ENCODE peak calls at places on chromosomes 5 and 9, in five cellular contexts. One of them, this sample, is unnamed.

GRCh38 chr9:71541436-71541835 is 226.9 kb downstream of the CEMIP2 start:
- DNase-seq in T-helper 2 cell: no peak
- DNase-seq in kidney tubule cell: no peak
- DNase-seq in HuH-7: no peak
- DNase-seq in activated effector memory CD4-positive, alpha-beta T cell treated with anti-CD3 and anti-CD28 coated beads, Interleukin-2, amount 50 U/mL, for 16 hours: no peak
- DNase-seq in this sample: no peak

GRCh38 chr5:61590473-61590872 is 258.4 kb downstream of the ZSWIM6 start:
- DNase-seq in T-helper 2 cell: no peak
- DNase-seq in activated effector memory CD4-positive, alpha-beta T cell treated with anti-CD3 and anti-CD28 coated beads, Interleukin-2, amount 50 U/mL, for 16 hours: no peak
- DNase-seq in HuH-7: no peak
- DNase-seq in kidney tubule cell: no peak
- DNase-seq in this sample: no peak

GRCh38 chr5:122375801-122376200 is 63.8 kb downstream of the SNCAIP start:
- DNase-seq in HuH-7: no peak
- DNase-seq in kidney tubule cell: no peak
- DNase-seq in activated effector memory CD4-positive, alpha-beta T cell treated with anti-CD3 and anti-CD28 coated beads, Interleukin-2, amount 50 U/mL, for 16 hours: no peak
- DNase-seq in T-helper 2 cell: no peak
- DNase-seq in this sample: no peak

GRCh38 chr5:127373858-127374491 is 83.4 kb downstream of the MEGF10 start:
- DNase-seq in T-helper 2 cell: no peak
- DNase-seq in HuH-7: no peak
- DNase-seq in kidney tubule cell: no peak
- DNase-seq in activated effector memory CD4-positive, alpha-beta T cell treated with anti-CD3 and anti-CD28 coated beads, Interleukin-2, amount 50 U/mL, for 16 hours: no peak
- DNase-seq in this sample: peak; percentile 2

GRCh38 chr9:36319806-36320205 is 61.6 kb upstream of the GNE start:
- DNase-seq in activated effector memory CD4-positive, alpha-beta T cell treated with anti-CD3 and anti-CD28 coated beads, Interleukin-2, amount 50 U/mL, for 16 hours: no peak
- DNase-seq in HuH-7: peak; percentile 66
- DNase-seq in T-helper 2 cell: no peak
- DNase-seq in kidney tubule cell: peak; percentile 95
- DNase-seq in this sample: no peak

GRCh38 chr9:20570756-20571155 is 51.5 kb downstream of the MLLT3 start:
- DNase-seq in T-helper 2 cell: peak; percentile 59
- DNase-seq in activated effector memory CD4-positive, alpha-beta T cell treated with anti-CD3 and anti-CD28 coated beads, Interleukin-2, amount 50 U/mL, for 16 hours: no peak
- DNase-seq in HuH-7: no peak
- DNase-seq in kidney tubule cell: peak; percentile 44
- DNase-seq in this sample: no peak

GRCh38 chr5:67672633-67673032 is 476.0 kb upstream of the CD180 start:
- DNase-seq in activated effector memory CD4-positive, alpha-beta T cell treated with anti-CD3 and anti-CD28 coated beads, Interleukin-2, amount 50 U/mL, for 16 hours: no peak
- DNase-seq in T-helper 2 cell: no peak
- DNase-seq in HuH-7: no peak
- DNase-seq in kidney tubule cell: peak; percentile 38
- DNase-seq in this sample: no peak

GRCh38 chr9:18263367-18263766 is 210.6 kb upstream of the ADAMTSL1 start:
- DNase-seq in T-helper 2 cell: no peak
- DNase-seq in kidney tubule cell: no peak
- DNase-seq in HuH-7: no peak
- DNase-seq in activated effector memory CD4-positive, alpha-beta T cell treated with anti-CD3 and anti-CD28 coated beads, Interleukin-2, amount 50 U/mL, for 16 hours: no peak
- DNase-seq in this sample: no peak

GRCh38 chr9:137189297-137190295 is 1.1 kb downstream of the SSNA1 start:
- DNase-seq in kidney tubule cell: no peak
- DNase-seq in HuH-7: no peak
- DNase-seq in T-helper 2 cell: no peak
- DNase-seq in activated effector memory CD4-positive, alpha-beta T cell treated with anti-CD3 and anti-CD28 coated beads, Interleukin-2, amount 50 U/mL, for 16 hours: no peak
- DNase-seq in this sample: no peak

This sample was measured in dermis blood vessel endothelial cell.